ENCODE peak calls at places on chromosomes 1 and 21, in six cellular contexts. One of them, this sample, is unnamed.
A peak's percentile ranks its signal among the peaks of the same experiment; 100 is the strongest.

GRCh38 chr21:45869121-45870007 is 112.2 kb upstream of the COL6A1 start:
- DNase-seq in amygdala: no peak
- DNase-seq in AG08396: peak; percentile 70
- DNase-seq in activated CD4-positive, alpha-beta T cell treated with anti-CD3 and anti-CD28 coated beads, Interleukin-2, amount 50 U/mL, for 48 hours: no peak
- DNase-seq in stimulated activated naive B cell treated with anti-CD40 and anti-IgM and Interleukin-4, amounts not matched to agents 10 μg/mL and 1 μg/mL and 100 μg/mL, for 72 hours: no peak
- DNase-seq in posterior cingulate gyrus: no peak
- DNase-seq in this sample: peak; percentile 53

GRCh38 chr1:86381223-86381622 is 14.9 kb downstream of the ODF2L start:
- DNase-seq in AG08396: no peak
- DNase-seq in stimulated activated naive B cell treated with anti-CD40 and anti-IgM and Interleukin-4, amounts not matched to agents 10 μg/mL and 1 μg/mL and 100 μg/mL, for 72 hours: no peak
- DNase-seq in amygdala: no peak
- DNase-seq in activated CD4-positive, alpha-beta T cell treated with anti-CD3 and anti-CD28 coated beads, Interleukin-2, amount 50 U/mL, for 48 hours: no peak
- DNase-seq in posterior cingulate gyrus: no peak
- DNase-seq in this sample: no peak

GRCh38 chr1:28530456-28530855 is 22.4 kb upstream of the TRNAU1AP start:
- DNase-seq in posterior cingulate gyrus: no peak
- DNase-seq in activated CD4-positive, alpha-beta T cell treated with anti-CD3 and anti-CD28 coated beads, Interleukin-2, amount 50 U/mL, for 48 hours: no peak
- DNase-seq in AG08396: no peak
- DNase-seq in stimulated activated naive B cell treated with anti-CD40 and anti-IgM and Interleukin-4, amounts not matched to agents 10 μg/mL and 1 μg/mL and 100 μg/mL, for 72 hours: no peak
- DNase-seq in amygdala: no peak
- DNase-seq in this sample: no peak

GRCh38 chr1:112549590-112549989 is 40.8 kb downstream of the WNT2B start:
- DNase-seq in posterior cingulate gyrus: no peak
- DNase-seq in amygdala: no peak
- DNase-seq in activated CD4-positive, alpha-beta T cell treated with anti-CD3 and anti-CD28 coated beads, Interleukin-2, amount 50 U/mL, for 48 hours: no peak
- DNase-seq in stimulated activated naive B cell treated with anti-CD40 and anti-IgM and Interleukin-4, amounts not matched to agents 10 μg/mL and 1 μg/mL and 100 μg/mL, for 72 hours: no peak
- DNase-seq in AG08396: no peak
- DNase-seq in this sample: no peak

GRCh38 chr1:33972676-33973395 is 109.0 kb downstream of the HMGB4 start:
- DNase-seq in AG08396: no peak
- DNase-seq in amygdala: peak; percentile 53
- DNase-seq in stimulated activated naive B cell treated with anti-CD40 and anti-IgM and Interleukin-4, amounts not matched to agents 10 μg/mL and 1 μg/mL and 100 μg/mL, for 72 hours: no peak
- DNase-seq in activated CD4-positive, alpha-beta T cell treated with anti-CD3 and anti-CD28 coated beads, Interleukin-2, amount 50 U/mL, for 48 hours: no peak
- DNase-seq in posterior cingulate gyrus: peak; percentile 70
- DNase-seq in this sample: peak; percentile 72

GRCh38 chr1:23732363-23733224 is 10.7 kb upstream of the ELOA start:
- DNase-seq in amygdala: no peak
- DNase-seq in stimulated activated naive B cell treated with anti-CD40 and anti-IgM and Interleukin-4, amounts not matched to agents 10 μg/mL and 1 μg/mL and 100 μg/mL, for 72 hours: no peak
- DNase-seq in posterior cingulate gyrus: no peak
- DNase-seq in AG08396: peak; percentile 49
- DNase-seq in activated CD4-positive, alpha-beta T cell treated with anti-CD3 and anti-CD28 coated beads, Interleukin-2, amount 50 U/mL, for 48 hours: no peak
- DNase-seq in this sample: no peak

GRCh38 chr1:8374812-8375211 is 56.9 kb downstream of the SLC45A1 start:
- DNase-seq in posterior cingulate gyrus: no peak
- DNase-seq in stimulated activated naive B cell treated with anti-CD40 and anti-IgM and Interleukin-4, amounts not matched to agents 10 μg/mL and 1 μg/mL and 100 μg/mL, for 72 hours: no peak
- DNase-seq in activated CD4-positive, alpha-beta T cell treated with anti-CD3 and anti-CD28 coated beads, Interleukin-2, amount 50 U/mL, for 48 hours: peak; percentile 24
- DNase-seq in amygdala: no peak
- DNase-seq in AG08396: peak; percentile 20
- DNase-seq in this sample: no peak

GRCh38 chr21:39788383-39788782 is 43.4 kb downstream of the IGSF5 start:
- DNase-seq in activated CD4-positive, alpha-beta T cell treated with anti-CD3 and anti-CD28 coated beads, Interleukin-2, amount 50 U/mL, for 48 hours: no peak
- DNase-seq in amygdala: peak; percentile 82
- DNase-seq in AG08396: peak; percentile 48
- DNase-seq in posterior cingulate gyrus: peak; percentile 48
- DNase-seq in stimulated activated naive B cell treated with anti-CD40 and anti-IgM and Interleukin-4, amounts not matched to agents 10 μg/mL and 1 μg/mL and 100 μg/mL, for 72 hours: no peak
- DNase-seq in this sample: peak; percentile 79

GRCh38 chr21:26892151-26892550 is 46.9 kb upstream of the ADAMTS1 start:
- DNase-seq in posterior cingulate gyrus: no peak
- DNase-seq in amygdala: no peak
- DNase-seq in activated CD4-positive, alpha-beta T cell treated with anti-CD3 and anti-CD28 coated beads, Interleukin-2, amount 50 U/mL, for 48 hours: no peak
- DNase-seq in AG08396: no peak
- DNase-seq in stimulated activated naive B cell treated with anti-CD40 and anti-IgM and Interleukin-4, amounts not matched to agents 10 μg/mL and 1 μg/mL and 100 μg/mL, for 72 hours: no peak
- DNase-seq in this sample: no peak

GRCh38 chr1:82392513-82392912 is 591.8 kb downstream of the ADGRL2 start:
- DNase-seq in posterior cingulate gyrus: no peak
- DNase-seq in stimulated activated naive B cell treated with anti-CD40 and anti-IgM and Interleukin-4, amounts not matched to agents 10 μg/mL and 1 μg/mL and 100 μg/mL, for 72 hours: no peak
- DNase-seq in amygdala: no peak
- DNase-seq in AG08396: no peak
- DNase-seq in activated CD4-positive, alpha-beta T cell treated with anti-CD3 and anti-CD28 coated beads, Interleukin-2, amount 50 U/mL, for 48 hours: no peak
- DNase-seq in this sample: no peak

GRCh38 chr1:25765152-25765909 is 34.7 kb upstream of the SELENON start:
- DNase-seq in AG08396: no peak
- DNase-seq in stimulated activated naive B cell treated with anti-CD40 and anti-IgM and Interleukin-4, amounts not matched to agents 10 μg/mL and 1 μg/mL and 100 μg/mL, for 72 hours: no peak
- DNase-seq in amygdala: no peak
- DNase-seq in posterior cingulate gyrus: no peak
- DNase-seq in activated CD4-positive, alpha-beta T cell treated with anti-CD3 and anti-CD28 coated beads, Interleukin-2, amount 50 U/mL, for 48 hours: no peak
- DNase-seq in this sample: no peak

GRCh38 chr1:82423174-82423815 is 622.6 kb downstream of the ADGRL2 start:
- DNase-seq in posterior cingulate gyrus: no peak
- DNase-seq in stimulated activated naive B cell treated with anti-CD40 and anti-IgM and Interleukin-4, amounts not matched to agents 10 μg/mL and 1 μg/mL and 100 μg/mL, for 72 hours: no peak
- DNase-seq in amygdala: no peak
- DNase-seq in AG08396: no peak
- DNase-seq in activated CD4-positive, alpha-beta T cell treated with anti-CD3 and anti-CD28 coated beads, Interleukin-2, amount 50 U/mL, for 48 hours: no peak
- DNase-seq in this sample: no peak

GRCh38 chr1:24384251-24385090 is 29.1 kb downstream of the STPG1 start:
- DNase-seq in amygdala: no peak
- DNase-seq in stimulated activated naive B cell treated with anti-CD40 and anti-IgM and Interleukin-4, amounts not matched to agents 10 μg/mL and 1 μg/mL and 100 μg/mL, for 72 hours: no peak
- DNase-seq in posterior cingulate gyrus: no peak
- DNase-seq in activated CD4-positive, alpha-beta T cell treated with anti-CD3 and anti-CD28 coated beads, Interleukin-2, amount 50 U/mL, for 48 hours: peak; percentile 51
- DNase-seq in AG08396: peak; percentile 66
- DNase-seq in this sample: no peak

GRCh38 chr21:39681845-39682244 is 63.1 kb upstream of the IGSF5 start:
- DNase-seq in posterior cingulate gyrus: no peak
- DNase-seq in activated CD4-positive, alpha-beta T cell treated with anti-CD3 and anti-CD28 coated beads, Interleukin-2, amount 50 U/mL, for 48 hours: no peak
- DNase-seq in AG08396: no peak
- DNase-seq in stimulated activated naive B cell treated with anti-CD40 and anti-IgM and Interleukin-4, amounts not matched to agents 10 μg/mL and 1 μg/mL and 100 μg/mL, for 72 hours: no peak
- DNase-seq in amygdala: no peak
- DNase-seq in this sample: no peak

GRCh38 chr1:28840928-28841544 is 29.1 kb downstream of the OPRD1 start:
- DNase-seq in amygdala: no peak
- DNase-seq in posterior cingulate gyrus: no peak
- DNase-seq in AG08396: no peak
- DNase-seq in activated CD4-positive, alpha-beta T cell treated with anti-CD3 and anti-CD28 coated beads, Interleukin-2, amount 50 U/mL, for 48 hours: no peak
- DNase-seq in stimulated activated naive B cell treated with anti-CD40 and anti-IgM and Interleukin-4, amounts not matched to agents 10 μg/mL and 1 μg/mL and 100 μg/mL, for 72 hours: no peak
- DNase-seq in this sample: no peak